ENCODE peak calls at places on chromosomes 5 and 9, in four cellular contexts. Q is GM12891, P is K562, J is GM12878. C is an unnamed sample.

GRCh38 chr5:136236479-136237083 is 43.6 kb upstream of the SMIM32 start:
- DNase-seq in P (no peak), Q (no peak), J (no peak), C (no peak)

GRCh38 chr9:134895849-134896833 is 15.5 kb downstream of the FCN2 start:
- DNase-seq in Q (no peak), P (no peak), J (no peak), C (no peak)

GRCh38 chr9:4832786-4833579 is 40.2 kb downstream of the RCL1 start:
- DNase-seq in Q (no peak), J (no peak), P (no peak), C (no peak)

GRCh38 chr5:139492700-139493192 is 10.2 kb upstream of the STING1 start:
- DNase-seq in P (no peak), Q (no peak), J (no peak), C (no peak)

GRCh38 chr9:83019246-83019645 is 43.7 kb downstream of the RASEF start:
- DNase-seq in Q (no peak), J (no peak), P (no peak), C (no peak)

GRCh38 chr9:79255681-79256080 is 316.1 kb upstream of the TLE4 start:
- DNase-seq in Q (no peak), P (no peak), J (no peak), C (no peak)

GRCh38 chr5:57478826-57479225 is 3.8 kb downstream of the ACTBL2 start:
- DNase-seq in J (no peak), P (no peak), Q (no peak), C (no peak)

GRCh38 chr9:134035041-134036039 is 10.1 kb downstream of the BRD3OS start:
- DNase-seq in J (no peak), Q (no peak), P (no peak), C (no peak)

GRCh38 chr9:121299467-121300282 is 31.7 kb downstream of the GSN start:
- DNase-seq in P (no peak), Q (peak), J (no peak), C (no peak)

GRCh38 chr5:149002761-149003689 is 59.8 kb downstream of the SH3TC2 start:
- DNase-seq in Q (no peak), P (no peak), J (no peak), C (no peak)

GRCh38 chr5:79938468-79938867 is 52.6 kb downstream of the MTX3 start:
- DNase-seq in P (no peak), Q (no peak), J (no peak), C (no peak)

GRCh38 chr5:180346358-180346757 is 6.8 kb downstream of the GFPT2 start:
- DNase-seq in P (no peak), J (no peak), Q (no peak), C (no peak)

GRCh38 chr9:127336086-127336485 is 60.9 kb upstream of the SLC2A8 start:
- DNase-seq in J (no peak), Q (no peak), P (no peak), C (no peak)

GRCh38 chr9:134589748-134590147 is 51.9 kb upstream of the COL5A1 start:
- DNase-seq in Q (no peak), P (no peak), J (no peak), C (no peak)

GRCh38 chr5:152259702-152260101 is 145.4 kb downstream of the NMUR2 start:
- DNase-seq in J (no peak), Q (no peak), P (no peak), C (no peak)

GRCh38 chr9:78505546-78505945 is 208.6 kb downstream of the PSAT1 start:
- DNase-seq in J (no peak), P (no peak), Q (no peak), C (no peak)

GRCh38 chr5:40551706-40552557 is 127.8 kb upstream of the PTGER4 start:
- DNase-seq in J (no peak), P (no peak), Q (no peak), C (no peak)

GRCh38 chr9:97714435-97714834 is 17.3 kb upstream of the XPA start:
- DNase-seq in J (no peak), Q (no peak), P (no peak), C (peak)

GRCh38 chr9:21381752-21382339 is 3.4 kb downstream of the IFNA2 start:
- DNase-seq in P (no peak), J (peak), Q (peak), C (peak)

GRCh38 chr9:70589571-70590263 is 175.3 kb upstream of the KLF9 start:
- DNase-seq in Q (no peak), P (no peak), J (no peak), C (no peak)

GRCh38 chr5:84378961-84379360 is 5.7 kb downstream of the EDIL3 start:
- DNase-seq in J (no peak), Q (no peak), P (no peak), C (no peak)

GRCh38 chr9:133477992-133478850 is 678 bp downstream of the SLC2A6 start:
- DNase-seq in P (no peak), Q (peak), J (no peak), C (no peak)

GRCh38 chr5:87605663-87606062 is 192.9 kb upstream of the CCNH start:
- DNase-seq in Q (no peak), J (no peak), P (no peak), C (no peak)

GRCh38 chr5:172830275-172830799 is 3.7 kb upstream of the ERGIC1 start:
- DNase-seq in J (no peak), Q (no peak), P (no peak), C (no peak)

GRCh38 chr5:133116601-133117000 is 64.8 kb downstream of the HSPA4 start:
- DNase-seq in Q (no peak), J (no peak), P (no peak), C (no peak)

GRCh38 chr5:173187054-173187743 is 42.9 kb downstream of the BNIP1 start:
- DNase-seq in J (no peak), P (no peak), Q (no peak), C (peak)

GRCh38 chr5:74596930-74597329 is 43.6 kb downstream of the ENC1 start:
- DNase-seq in P (no peak), Q (no peak), J (no peak), C (no peak)

GRCh38 chr5:127609016-127609415 is 39.9 kb upstream of the CTXN3 start:
- DNase-seq in P (no peak), Q (no peak), J (no peak), C (no peak)

GRCh38 chr9:37010976-37011375 is 23.1 kb downstream of the PAX5 start:
- DNase-seq in P (no peak), J (no peak), Q (no peak), C (no peak)

GRCh38 chr9:129640871-129641750 is 840 bp downstream of the ASB6 start:
- DNase-seq in J (no peak), Q (peak), P (no peak), C (no peak)

GRCh38 chr9:105063665-105064247 is 135.8 kb upstream of the ABCA1 start:
- DNase-seq in P (no peak), J (no peak), Q (no peak), C (no peak)

GRCh38 chr9:8255852-8256251 is 456.3 kb upstream of the DMAC1 start:
- DNase-seq in P (no peak), J (no peak), Q (no peak), C (no peak)

GRCh38 chr9:137422668-137423000 is 328 bp downstream of the EXD3 start:
- DNase-seq in J (no peak), P (peak), Q (no peak), C (peak)

GRCh38 chr5:126477281-126477680 is 54.1 kb downstream of the GRAMD2B start:
- DNase-seq in Q (no peak), J (no peak), P (no peak), C (no peak)

GRCh38 chr9:21060919-21061561 is 16.7 kb downstream of the IFNB1 start:
- DNase-seq in P (no peak), J (peak), Q (no peak), C (peak)

GRCh38 chr5:168328804-168329203 is 37.4 kb downstream of the WWC1 start:
- DNase-seq in P (no peak), J (peak), Q (peak), C (no peak)

GRCh38 chr5:179805529-179806249 is 977 bp downstream of the MGAT4B start:
- DNase-seq in Q (peak), J (no peak), P (peak), C (peak)

GRCh38 chr9:75235632-75236031 is 147.3 kb downstream of the OSTF1 start:
- DNase-seq in J (no peak), Q (no peak), P (no peak), C (no peak)

GRCh38 chr9:75233011-75233410 is 144.7 kb downstream of the OSTF1 start:
- DNase-seq in P (no peak), Q (no peak), J (no peak), C (no peak)

GRCh38 chr9:75239176-75239575 is 150.9 kb downstream of the OSTF1 start:
- DNase-seq in Q (no peak), J (no peak), P (no peak), C (peak)

GRCh38 chr9:75238311-75238976 is 150.1 kb downstream of the OSTF1 start:
- DNase-seq in Q (peak), P (peak), J (peak), C (peak)
- TF ChIP-seq SPI1 in Q (no peak), P (no peak), J (no peak), C (no peak)

GRCh38 chr9:86766912-86767311 is 180.4 kb downstream of the GAS1 start:
- DNase-seq in Q (no peak), P (no peak), J (no peak), C (peak)
- TF ChIP-seq SPI1 in Q (no peak), P (no peak), J (no peak), C (peak)

GRCh38 chr5:143488372-143488771 is 84.9 kb upstream of the NR3C1 start:
- DNase-seq in P (no peak), J (no peak), Q (no peak), C (no peak)
- TF ChIP-seq SPI1 in P (no peak), J (no peak), Q (no peak), C (no peak)

DNA sequence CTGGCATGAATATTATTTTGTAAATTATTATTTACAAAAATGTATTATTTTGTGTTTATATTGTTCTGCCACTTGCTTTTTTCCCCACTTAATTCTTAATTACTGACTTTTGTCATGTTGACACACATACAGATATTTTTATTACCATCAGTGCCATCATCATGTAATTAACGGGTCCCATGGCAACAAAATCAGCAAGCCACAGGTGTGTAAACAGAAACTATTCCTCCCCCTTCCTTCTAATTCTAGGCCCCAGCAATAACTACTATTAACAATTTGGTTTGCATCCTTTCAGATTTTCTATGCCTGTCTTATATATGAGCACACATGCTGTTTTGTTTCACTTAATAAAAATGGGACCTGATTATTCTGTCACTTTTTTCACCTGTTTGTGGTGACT is 29.3 kb downstream of the CYFIP2 start:
- DNase-seq in Q (no peak), J (no peak), P (no peak), C (no peak)
- TF ChIP-seq SPI1 in Q (peak), J (no peak), P (no peak), C (no peak)

DNA sequence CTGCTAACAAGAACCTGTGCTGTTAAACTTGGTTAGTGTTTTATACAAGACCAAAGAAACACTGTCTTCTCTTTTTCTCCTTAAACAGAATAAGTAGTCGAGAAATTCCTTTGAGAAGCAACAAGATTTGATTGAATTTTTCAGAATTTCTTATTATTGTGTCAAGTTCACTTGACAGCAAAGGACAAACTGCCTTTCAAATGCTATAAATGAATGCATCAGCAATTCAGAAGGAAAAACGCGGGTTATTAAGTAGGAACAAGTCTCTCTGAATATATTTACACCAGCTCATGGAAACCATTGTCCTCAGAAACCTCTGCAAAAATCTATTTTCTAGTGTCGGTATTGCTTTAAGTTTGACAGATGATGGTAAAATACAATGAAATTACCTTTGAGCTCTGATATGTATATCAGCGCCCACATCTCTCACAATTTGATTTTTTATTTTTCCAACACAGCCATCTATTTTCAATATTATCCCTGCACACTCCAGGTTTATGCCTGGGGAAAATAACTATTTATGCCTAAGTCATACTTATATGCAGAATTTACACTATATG is 4.4 kb downstream of the ATP10B start:
- DNase-seq in Q (no peak), J (no peak), P (no peak), C (no peak)
- TF ChIP-seq SPI1 in Q (no peak), J (no peak), P (no peak), C (no peak)

DNA sequence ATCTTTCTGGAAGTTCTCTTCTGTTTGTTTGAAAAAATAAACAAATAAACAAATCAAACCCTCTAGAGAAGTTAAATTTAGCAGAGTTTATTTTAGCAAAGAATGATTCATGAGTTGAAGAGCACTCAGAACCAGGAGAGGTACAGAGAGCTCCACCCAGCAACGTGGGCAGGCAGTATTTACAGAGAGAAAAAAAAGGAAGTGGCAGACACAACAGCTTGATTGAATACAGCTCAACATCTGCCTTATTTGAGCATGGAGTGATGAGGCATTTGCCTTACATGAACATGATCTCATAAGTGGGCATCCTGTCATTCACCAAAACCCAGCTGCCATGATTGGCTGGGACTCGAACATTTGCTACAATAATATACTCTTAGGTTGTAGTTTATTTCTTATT is 381.6 kb upstream of the ADAMTS16 start:
- DNase-seq in J (no peak), Q (no peak), P (no peak), C (no peak)
- TF ChIP-seq SPI1 in J (no peak), Q (peak), P (no peak), C (peak)

GRCh38 chr5:31585519-31586270 is 53.2 kb upstream of the PDZD2 start:
- DNase-seq in J (no peak), P (no peak), Q (no peak), C (no peak)

GRCh38 chr5:31587546-31587945 is 51.4 kb upstream of the PDZD2 start:
- DNase-seq in Q (no peak), J (no peak), P (no peak), C (no peak)

GRCh38 chr5:31579558-31579957 is 47.5 kb downstream of the C5orf22 start:
- DNase-seq in J (no peak), Q (no peak), P (no peak), C (no peak)

GRCh38 chr5:31583129-31583528 is 51.0 kb downstream of the C5orf22 start:
- DNase-seq in P (no peak), Q (no peak), J (no peak), C (no peak)

GRCh38 chr5:31581498-31582099 is 49.5 kb downstream of the C5orf22 start:
- DNase-seq in Q (no peak), J (no peak), P (peak), C (no peak)
- TF ChIP-seq SPI1 in Q (no peak), J (no peak), P (no peak), C (no peak)

DNA sequence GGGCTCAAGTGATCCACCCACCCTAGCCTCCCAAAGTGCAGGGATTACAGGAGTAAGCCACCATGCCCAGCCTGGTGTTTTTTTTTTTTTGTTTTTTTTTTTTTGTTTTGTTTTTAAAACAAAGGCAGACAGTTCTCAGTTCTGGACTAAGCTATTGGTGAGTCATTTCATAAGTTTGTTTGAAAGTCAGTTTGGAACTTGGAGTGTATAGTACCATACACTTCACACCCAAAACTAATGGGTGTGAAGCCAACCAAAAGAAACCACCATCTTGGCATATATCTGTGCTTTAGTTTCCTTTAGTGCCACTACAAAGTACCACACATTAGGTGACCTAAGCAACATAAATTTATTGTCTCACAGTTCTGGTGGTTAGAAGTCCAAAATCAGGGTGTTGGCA is 13.4 kb downstream of the MAST4 start:
- DNase-seq in P (no peak), J (no peak), Q (no peak), C (no peak)
- TF ChIP-seq SPI1 in P (no peak), J (no peak), Q (no peak), C (no peak)

C was measured in HL-60.